ENCODE peak calls at places on chromosomes 3 and 15, in six cellular contexts. Y, Q, V, W, J and O are unnamed samples.

GRCh38 chr15:72229076-72229946 is 1.7 kb downstream of the PKM start:
- DNase-seq in Y (no peak), W (no peak), V (no peak), J (no peak), Q (peak), O (no peak)

GRCh38 chr3:76383781-76384180 is 598.4 kb upstream of the ZNF717 start:
- DNase-seq in Y (no peak), J (peak), W (no peak), Q (no peak), V (peak), O (no peak)

GRCh38 chr3:167113466-167113865 is 266.6 kb downstream of the ZBBX start:
- DNase-seq in W (no peak), V (no peak), Q (no peak), Y (no peak), J (no peak), O (no peak)

GRCh38 chr3:51163051-51163450 is 222.0 kb upstream of the MANF start:
- DNase-seq in W (no peak), Y (no peak), J (no peak), V (no peak), Q (no peak), O (peak)

GRCh38 chr3:170301404-170301803 is 56.1 kb upstream of the SKIL start:
- DNase-seq in J (no peak), Q (no peak), Y (no peak), V (no peak), W (no peak), O (no peak)

GRCh38 chr15:89196994-89197393 is 24.4 kb downstream of the RLBP1 start:
- DNase-seq in V (no peak), Y (no peak), W (no peak), Q (no peak), J (peak), O (no peak)

GRCh38 chr3:115204470-115204869 is 57.4 kb upstream of the ZBTB20 start:
- DNase-seq in V (no peak), Q (no peak), Y (no peak), J (no peak), W (no peak), O (no peak)

GRCh38 chr3:126100688-126101301 is 16.9 kb upstream of the SLC41A3 start:
- DNase-seq in V (peak), W (peak), J (no peak), Q (no peak), Y (no peak), O (no peak)

GRCh38 chr15:99438691-99439523 is 126.9 kb upstream of the MEF2A start:
- DNase-seq in J (no peak), W (no peak), Q (no peak), Y (no peak), V (no peak), O (no peak)

GRCh38 chr3:46852839-46853355 is 10.3 kb downstream of the MYL3 start:
- DNase-seq in Q (no peak), W (no peak), Y (no peak), J (no peak), V (no peak), O (no peak)

GRCh38 chr15:71792521-71792920 is 17.8 kb upstream of the NR2E3 start:
- DNase-seq in Y (no peak), Q (no peak), W (no peak), J (no peak), V (no peak), O (no peak)

GRCh38 chr3:173395412-173396181 is 1.9 kb upstream of the NLGN1 start:
- DNase-seq in V (peak), J (peak), W (peak), Y (peak), Q (peak), O (peak)

GRCh38 chr15:68672781-68673205 is 94.0 kb downstream of the CORO2B start:
- DNase-seq in W (no peak), Q (peak), V (peak), J (no peak), Y (no peak), O (no peak)

GRCh38 chr3:31724144-31724543 is 191.4 kb downstream of the STT3B start:
- DNase-seq in Q (no peak), W (no peak), Y (no peak), J (no peak), V (no peak), O (no peak)

GRCh38 chr15:82081904-82082810 is 36.3 kb upstream of the MEX3B start:
- DNase-seq in Q (peak), W (no peak), Y (no peak), J (no peak), V (no peak), O (peak)

GRCh38 chr3:49793486-49794085 is 6.1 kb downstream of the CDHR4 start:
- DNase-seq in Y (no peak), V (no peak), Q (no peak), W (no peak), J (no peak), O (no peak)

GRCh38 chr15:71802770-71803169 is 7.6 kb upstream of the NR2E3 start:
- DNase-seq in Y (no peak), W (peak), J (no peak), V (no peak), Q (no peak), O (no peak)

GRCh38 chr3:52532838-52533622 is 627 bp downstream of the NT5DC2 start:
- DNase-seq in J (no peak), Q (peak), W (no peak), Y (no peak), V (no peak), O (peak)

GRCh38 chr3:11600501-11601282 is 43.0 kb downstream of the VGLL4 start:
- DNase-seq in Q (peak), Y (no peak), W (no peak), V (peak), J (no peak), O (peak)

GRCh38 chr15:29805043-29805707 is 17.1 kb downstream of the TJP1 start:
- DNase-seq in V (peak), W (no peak), J (no peak), Y (no peak), Q (no peak), O (no peak)

GRCh38 chr15:59053482-59053881 is 51.5 kb upstream of the CCNB2 start:
- DNase-seq in Q (no peak), Y (no peak), V (no peak), W (no peak), J (no peak), O (no peak)

GRCh38 chr3:99721633-99722007 is 83.2 kb downstream of the COL8A1 start:
- DNase-seq in V (no peak), Q (no peak), J (no peak), Y (no peak), W (no peak), O (no peak)

GRCh38 chr15:25501828-25502446 is 63.1 kb upstream of the UBE3A start:
- DNase-seq in J (peak), Q (peak), V (no peak), W (no peak), Y (no peak), O (no peak)

GRCh38 chr3:146746190-146746589 is 141.0 kb upstream of the PLSCR5 start:
- DNase-seq in J (no peak), V (no peak), Y (no peak), W (no peak), Q (no peak), O (no peak)

GRCh38 chr3:42581400-42581708 is 413 bp downstream of the SEC22C start:
- DNase-seq in Y (no peak), V (no peak), Q (no peak), J (no peak), W (no peak), O (no peak)

GRCh38 chr3:125431912-125432587 is 56.9 kb upstream of the ZNF148 start:
- DNase-seq in W (no peak), V (no peak), Y (no peak), J (no peak), Q (no peak), O (no peak)

GRCh38 chr3:21331321-21331720 is 419.7 kb downstream of the ZNF385D start:
- DNase-seq in V (no peak), W (no peak), Y (no peak), Q (peak), J (no peak), O (no peak)

GRCh38 chr3:27360113-27361078 is 8.8 kb downstream of the NEK10 start:
- DNase-seq in J (peak), V (no peak), W (no peak), Q (no peak), Y (no peak), O (peak)

GRCh38 chr15:63402498-63403253 is 21.0 kb upstream of the CA12 start:
- DNase-seq in V (no peak), W (peak), Y (no peak), J (peak), Q (peak), O (peak)

GRCh38 chr3:186955898-186956696 is 25.8 kb downstream of the ST6GAL1 start:
- DNase-seq in J (no peak), Q (no peak), V (no peak), W (no peak), Y (no peak), O (no peak)

GRCh38 chr3:140206196-140207040 is 271.4 kb downstream of the CLSTN2 start:
- DNase-seq in W (no peak), Y (no peak), Q (peak), V (no peak), J (peak), O (no peak)

GRCh38 chr15:73870700-73871408 is 2.5 kb upstream of the TBC1D21 start:
- DNase-seq in Q (no peak), J (no peak), W (no peak), V (no peak), Y (no peak), O (no peak)

GRCh38 chr3:180277036-180277435 is 240.3 kb upstream of the PEX5L start:
- DNase-seq in Y (no peak), V (no peak), Q (no peak), J (no peak), W (no peak), O (no peak)

GRCh38 chr15:73924258-73924921 is 1.9 kb upstream of the LOXL1 start:
- DNase-seq in V (peak), Q (peak), W (no peak), Y (no peak), J (no peak), O (peak)

GRCh38 chr15:70559223-70559823 is 204.0 kb downstream of the UACA start:
- DNase-seq in W (no peak), J (no peak), Y (peak), Q (no peak), V (peak), O (no peak)

GRCh38 chr3:43922374-43922773 is 231.6 kb downstream of the ABHD5 start:
- DNase-seq in Y (no peak), J (no peak), V (no peak), Q (no peak), W (no peak), O (no peak)

GRCh38 chr15:71691322-71691699 is 119.0 kb upstream of the NR2E3 start:
- DNase-seq in W (no peak), V (no peak), Q (no peak), Y (no peak), J (no peak), O (no peak)

GRCh38 chr3:134327594-134327975 is 46.7 kb downstream of the AMOTL2 start:
- DNase-seq in Q (peak), W (no peak), Y (no peak), V (no peak), J (no peak), O (no peak)

GRCh38 chr15:47618216-47618615 is 99.1 kb upstream of the SEMA6D start:
- DNase-seq in Q (no peak), V (peak), Y (no peak), J (no peak), W (no peak), O (no peak)

GRCh38 chr15:40471105-40471777 is 457 bp downstream of the CHST14 start:
- DNase-seq in Q (peak), V (no peak), Y (no peak), W (peak), J (no peak), O (no peak)